ENCODE peak calls at places on chromosomes 4 and X, in eight cellular contexts. H is K562, C is testis, K is A549, F is IMR-90, B is HepG2, R is stomach, I is ovary. A is an unnamed sample.
A peak's percentile ranks its signal among the peaks of the same experiment; 100 is the strongest.

GRCh38 chrX:131366387-131366786 is 77.3 kb upstream of the IGSF1 start:
- DNase-seq in C (no peak), K (peak; percentile 1), B (peak; percentile 27), R (no peak), H (no peak), F (no peak), I (no peak), A (no peak)

GRCh38 chr4:114373508-114373907 is 225.1 kb upstream of the UGT8 start:
- DNase-seq in C (no peak), H (no peak), R (no peak), K (no peak), F (no peak), I (no peak), B (no peak), A (no peak)

GRCh38 chr4:18294846-18295245 is 273.3 kb upstream of the LCORL start:
- DNase-seq in H (no peak), B (no peak), K (no peak), F (no peak), R (no peak), I (no peak), C (no peak), A (no peak)

GRCh38 chr4:48071171-48071570 is 54.6 kb downstream of the NIPAL1 start:
- DNase-seq in K (no peak), H (no peak), C (no peak), F (no peak), B (no peak), R (no peak), I (no peak), A (no peak)

GRCh38 chr4:76606662-76607265 is 171.7 kb downstream of the SHROOM3 start:
- DNase-seq in B (no peak), I (no peak), F (no peak), H (no peak), C (no peak), K (no peak), R (no peak), A (no peak)

GRCh38 chrX:108736509-108737479 is at the start of gene IRS4:
- DNase-seq in C (peak; percentile 29), F (no peak), H (no peak), B (peak; percentile 32), I (peak; percentile 73), R (no peak), K (no peak), A (peak; percentile 5)

GRCh38 chr4:148808416-148808815 is 366.2 kb upstream of the NR3C2 start:
- DNase-seq in H (no peak), R (no peak), C (no peak), F (peak; percentile 28), I (no peak), K (no peak), B (no peak), A (no peak)

GRCh38 chrX:134177527-134177926 is 59.5 kb upstream of the CCDC160 start:
- DNase-seq in B (no peak), R (no peak), C (no peak), K (no peak), H (no peak), I (no peak), F (no peak), A (no peak)

GRCh38 chrX:11864171-11864570 is 106.1 kb downstream of the MSL3 start:
- DNase-seq in R (no peak), F (no peak), B (no peak), H (no peak), K (no peak), I (no peak), C (no peak), A (no peak)

GRCh38 chr4:108620101-108620932 is at the start of gene RPL34:
- DNase-seq in R (peak; percentile 96), K (peak; percentile 72), I (peak; percentile 97), F (peak; percentile 99), B (peak; percentile 97), H (peak; percentile 88), C (peak; percentile 99), A (peak; percentile 99)
- TF ChIP-seq POLR2A in R (peak; percentile 88), K (peak; percentile 51), I (peak; percentile 93), F (peak; percentile 96), B (peak; percentile 91), H (peak; percentile 99), C (peak; percentile 87), A (peak; percentile 99)

GRCh38 chr4:152680988-152681731 is 1.4 kb upstream of the TMEM154 start:
- DNase-seq in I (no peak), F (peak; percentile 59), K (peak; percentile 19), R (no peak), C (no peak), H (no peak), B (no peak), A (no peak)

GRCh38 chr4:152676052-152676854 is 3.5 kb downstream of the TMEM154 start:
- DNase-seq in F (no peak), R (no peak), H (no peak), I (no peak), K (no peak), B (no peak), C (no peak), A (no peak)

GRCh38 chr4:152678841-152679240 is 956 bp downstream of the TMEM154 start:
- DNase-seq in I (no peak), F (no peak), K (no peak), R (no peak), C (no peak), B (no peak), H (no peak), A (no peak)

GRCh38 chr4:152682143-152682542 is 2.3 kb upstream of the TMEM154 start:
- DNase-seq in F (no peak), H (no peak), K (no peak), C (no peak), I (no peak), R (no peak), B (no peak), A (no peak)

DNA sequence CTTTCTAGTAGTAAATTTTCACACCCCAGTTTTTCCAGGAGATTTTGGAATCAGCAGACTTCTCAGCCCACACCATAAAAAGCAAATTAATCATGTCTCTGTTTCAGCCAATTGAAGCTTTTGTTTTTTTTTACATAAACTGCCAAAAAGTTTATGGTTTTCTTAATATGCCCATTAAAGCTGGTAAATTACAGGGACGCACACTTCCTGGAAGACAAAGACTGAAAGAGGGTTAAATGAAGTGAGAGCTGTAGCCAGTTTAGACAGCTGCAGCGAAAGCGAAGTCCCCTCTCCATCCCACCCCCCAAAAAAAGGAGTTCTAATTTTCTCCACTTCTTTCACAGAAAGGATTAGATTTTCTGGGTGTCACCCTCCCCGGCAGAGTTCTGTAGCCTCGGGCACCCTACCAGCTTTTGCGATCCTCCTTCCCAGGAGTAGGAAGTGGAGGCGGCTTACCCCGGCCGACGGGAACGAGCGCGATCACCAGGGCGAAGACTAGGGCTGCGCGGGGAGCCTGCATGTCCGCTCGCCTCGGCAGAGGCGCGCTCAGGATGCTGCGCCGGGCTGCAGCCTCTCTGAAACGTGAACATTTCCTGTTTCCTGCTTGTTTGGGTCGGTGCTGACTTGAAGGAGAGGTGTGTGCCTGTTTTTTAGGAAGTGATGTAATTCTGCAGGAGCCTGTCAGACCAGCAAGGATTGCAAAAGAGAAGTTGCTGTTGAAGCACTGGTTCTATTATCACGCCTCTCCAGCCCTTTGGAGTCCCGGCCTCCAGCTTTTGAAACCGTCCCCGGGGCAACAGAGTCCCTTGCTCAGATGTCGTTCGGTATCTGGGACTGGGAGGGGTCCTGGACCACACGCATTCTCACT is at the start of gene TMEM154:
- DNase-seq in I (peak; percentile 20), K (no peak), F (peak; percentile 53), H (no peak), R (peak; percentile 67), B (no peak), C (peak; percentile 42), A (peak; percentile 56)
- TF ChIP-seq POLR2A in I (no peak), K (no peak), F (no peak), H (no peak), R (no peak), B (no peak), C (no peak), A (no peak)

DNA sequence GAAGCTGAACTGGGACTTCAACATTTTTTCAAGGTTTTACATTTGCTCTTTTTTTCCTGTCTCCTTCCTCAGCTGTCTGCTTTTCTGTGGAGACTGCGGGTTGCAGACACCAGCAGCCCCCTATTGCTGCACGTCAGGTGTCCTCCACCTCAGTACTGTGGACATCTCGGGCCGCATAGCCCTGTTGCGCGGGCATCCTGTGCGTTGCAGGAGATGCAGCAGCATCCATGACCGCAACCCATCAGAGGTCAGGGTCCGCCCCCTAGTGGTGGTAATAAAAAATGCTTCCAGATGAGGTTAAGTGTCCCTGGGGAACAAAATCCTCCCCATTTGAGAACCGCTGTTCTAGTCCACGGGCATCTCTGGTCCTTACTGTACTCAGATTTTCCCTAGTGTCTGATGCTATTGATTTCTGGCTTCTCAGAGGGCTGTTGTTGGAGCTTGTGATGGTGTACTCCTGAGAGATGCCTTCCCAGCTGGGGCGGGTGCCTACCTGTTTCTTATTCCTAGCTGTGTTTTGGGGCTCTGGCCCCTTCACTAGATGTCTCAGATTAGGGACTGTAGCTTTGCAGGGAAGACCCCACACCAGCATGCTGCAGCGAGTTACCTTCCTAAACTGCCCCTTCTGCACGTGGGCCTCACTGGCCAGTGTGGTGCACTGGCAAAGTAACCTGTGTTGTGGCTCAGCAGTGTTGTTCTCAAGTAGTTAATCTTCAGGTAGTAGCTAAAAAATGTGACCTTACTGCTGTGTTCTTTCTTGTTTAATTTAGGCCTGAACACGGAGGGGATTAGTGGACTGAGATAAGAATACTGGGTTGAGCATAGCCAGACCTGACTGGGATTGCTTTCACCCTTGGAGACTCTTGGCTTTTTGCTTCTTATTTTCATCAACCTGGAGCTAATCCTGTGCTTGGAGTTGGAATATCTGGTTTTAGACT is 28.2 kb downstream of the NSD2 start:
- DNase-seq in R (peak; percentile 73), B (peak; percentile 70), H (peak; percentile 85), C (peak; percentile 78), F (peak; percentile 78), I (peak; percentile 71), K (peak; percentile 84), A (peak; percentile 86)
- TF ChIP-seq POLR2A in R (no peak), B (no peak), H (no peak), C (no peak), F (peak; percentile 31), I (no peak), K (no peak), A (no peak)

GRCh38 chrX:15321447-15321846 is 6.0 kb upstream of the ASB11 start:
- DNase-seq in F (no peak), I (no peak), H (no peak), R (no peak), B (no peak), C (no peak), K (no peak), A (no peak)

GRCh38 chrX:15320297-15320696 is 4.9 kb upstream of the ASB11 start:
- DNase-seq in B (no peak), C (no peak), F (no peak), H (no peak), I (no peak), K (no peak), R (no peak), A (no peak)

GRCh38 chrX:15322472-15322871 is 7.0 kb upstream of the ASB11 start:
- DNase-seq in F (no peak), I (no peak), H (no peak), K (no peak), R (no peak), B (no peak), C (no peak), A (no peak)

GRCh38 chrX:15315509-15315908 is at the start of gene ASB11:
- DNase-seq in K (no peak), R (no peak), C (no peak), I (no peak), F (no peak), B (no peak), H (no peak), A (no peak)

DNA sequence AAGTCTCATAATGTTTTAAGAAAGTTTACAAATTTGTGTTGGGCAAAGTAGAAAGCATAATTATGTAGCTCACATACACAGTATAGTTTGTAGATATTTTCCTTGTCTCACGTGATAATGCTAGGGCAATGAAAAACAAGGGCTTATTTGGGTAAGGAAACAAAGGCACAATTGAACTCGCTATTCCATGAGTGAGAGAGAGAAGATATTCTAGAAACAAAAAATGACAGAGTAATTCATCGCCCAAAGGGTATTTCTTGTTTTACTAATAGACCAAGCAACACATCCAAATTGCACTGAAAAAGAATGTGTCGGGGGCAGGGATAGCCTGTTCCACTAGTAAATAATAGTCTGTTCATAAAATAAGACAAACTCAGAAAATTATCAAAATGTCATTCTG is 3.6 kb upstream of the ASB11 start:
- DNase-seq in F (no peak), R (no peak), B (no peak), I (no peak), K (no peak), C (no peak), H (no peak), A (no peak)
- TF ChIP-seq POLR2A in F (no peak), R (no peak), B (no peak), I (no peak), K (no peak), C (no peak), H (no peak), A (no peak)